ENCODE peak calls at places on chromosomes 4 and X, in five cellular contexts. B, H, I, A and G are unnamed samples.

GRCh38 chr4:7817877-7818675 is 121.6 kb downstream of the AFAP1 start:
- DNase-seq in B (no peak), H (no peak), I (no peak), A (no peak), G (peak; percentile 58)

GRCh38 chrX:7316280-7316679 is 168.3 kb upstream of the PUDP start:
- DNase-seq in B (no peak), H (no peak), I (no peak), A (no peak), G (no peak)

GRCh38 chr4:121061215-121061614 is 11.1 kb downstream of the NDNF start:
- DNase-seq in B (no peak), H (no peak), I (no peak), A (no peak), G (no peak)

GRCh38 chr4:99679204-99679603 is 21.6 kb upstream of the C4orf54 start:
- DNase-seq in B (no peak), H (no peak), I (no peak), A (no peak), G (no peak)

GRCh38 chr4:24578364-24578763 is 6.0 kb downstream of the DHX15 start:
- DNase-seq in B (no peak), H (no peak), I (no peak), A (no peak), G (no peak)

GRCh38 chr4:145545538-145546224 is 64.0 kb downstream of the SMAD1 start:
- DNase-seq in B (peak; percentile 55), H (no peak), I (no peak), A (no peak), G (peak; percentile 98)

GRCh38 chr4:90357117-90357710 is 230.0 kb downstream of the CCSER1 start:
- DNase-seq in B (peak; percentile 71), H (no peak), I (peak; percentile 45), A (no peak), G (peak; percentile 77)

GRCh38 chr4:147056951-147057630 is 111.4 kb upstream of the TTC29 start:
- DNase-seq in B (no peak), H (no peak), I (no peak), A (no peak), G (peak; percentile 14)

GRCh38 chr4:37722000-37722638 is 35.9 kb upstream of the RELL1 start:
- DNase-seq in B (no peak), H (no peak), I (no peak), A (no peak), G (no peak)

GRCh38 chrX:44428989-44429627 is 85.6 kb upstream of the EFHC2 start:
- DNase-seq in B (peak; percentile 71), H (no peak), I (peak; percentile 74), A (no peak), G (no peak)

GRCh38 chr4:56861365-56861764 is 39.9 kb upstream of the SPINK2 start:
- DNase-seq in B (no peak), H (no peak), I (no peak), A (no peak), G (peak; percentile 8)

GRCh38 chrX:112840382-112841113 is at the start of gene AMOT:
- DNase-seq in B (peak; percentile 43), H (peak; percentile 70), I (peak; percentile 1), A (peak; percentile 75), G (peak; percentile 60)

GRCh38 chr4:186144596-186145569 is 40.4 kb downstream of the FAM149A start:
- DNase-seq in B (peak; percentile 26), H (no peak), I (no peak), A (peak; percentile 82), G (peak; percentile 43)

GRCh38 chrX:52979993-52980392 is 21.7 kb upstream of the FAM156A start:
- DNase-seq in B (no peak), H (no peak), I (peak; percentile 88), A (no peak), G (no peak)

GRCh38 chr4:20364969-20365368 is 113.3 kb downstream of the SLIT2 start:
- DNase-seq in B (no peak), H (no peak), I (no peak), A (no peak), G (no peak)

GRCh38 chrX:140572724-140573123 is 67.9 kb upstream of the SOX3 start:
- DNase-seq in B (peak; percentile 51), H (peak; percentile 4), I (peak; percentile 7), A (peak; percentile 44), G (peak; percentile 34)

GRCh38 chr4:26319467-26320158 is 1.2 kb upstream of the RBPJ start:
- DNase-seq in B (peak; percentile 99), H (peak; percentile 81), I (peak; percentile 98), A (peak; percentile 97), G (peak; percentile 100)

GRCh38 chrX:38638952-38639529 is 77.7 kb downstream of the TSPAN7 start:
- DNase-seq in B (no peak), H (peak; percentile 11), I (peak; percentile 28), A (no peak), G (no peak)

GRCh38 chrX:274904-275475 is 6.2 kb upstream of the PLCXD1 start:
- DNase-seq in B (no peak), H (no peak), I (peak; percentile 67), A (peak; percentile 71), G (no peak)

GRCh38 chrX:75155830-75156525 is at the start of gene ABCB7:
- DNase-seq in B (peak; percentile 79), H (peak; percentile 22), I (peak; percentile 65), A (peak; percentile 62), G (peak; percentile 67)

GRCh38 chr4:149264093-149264733 is 551.4 kb downstream of the IQCM start:
- DNase-seq in B (peak; percentile 55), H (peak; percentile 18), I (peak; percentile 50), A (peak; percentile 48), G (peak; percentile 74)

GRCh38 chr4:151530783-151531182 is 121.8 kb downstream of the FHIP1A start:
- DNase-seq in B (peak; percentile 4), H (no peak), I (no peak), A (no peak), G (no peak)

GRCh38 chrX:9873952-9874351 is 87.7 kb downstream of the SHROOM2 start:
- DNase-seq in B (peak; percentile 58), H (peak; percentile 43), I (peak; percentile 24), A (peak; percentile 50), G (peak; percentile 49)

GRCh38 chrX:124217289-124218251 is 114.9 kb upstream of the TEX13D start:
- DNase-seq in B (no peak), H (no peak), I (peak; percentile 66), A (no peak), G (no peak)

GRCh38 chr4:16757080-16757521 is 141.3 kb downstream of the LDB2 start:
- DNase-seq in B (no peak), H (no peak), I (no peak), A (no peak), G (peak; percentile 55)

GRCh38 chrX:105191878-105192277 is 28.6 kb downstream of the TEX13A start:
- DNase-seq in B (peak; percentile 10), H (no peak), I (no peak), A (peak; percentile 46), G (no peak)

GRCh38 chr4:8648816-8649630 is 56.5 kb downstream of the CPZ start:
- DNase-seq in B (no peak), H (no peak), I (no peak), A (peak; percentile 43), G (no peak)

GRCh38 chrX:48794993-48795501 is 6.8 kb upstream of the HDAC6 start:
- DNase-seq in B (peak; percentile 38), H (peak; percentile 28), I (no peak), A (no peak), G (peak; percentile 47)

GRCh38 chr4:138188406-138189084 is 53.6 kb downstream of the SLC7A11 start:
- DNase-seq in B (no peak), H (no peak), I (no peak), A (no peak), G (peak; percentile 39)

GRCh38 chr4:183014361-183015084 is 84.5 kb upstream of the WWC2 start:
- DNase-seq in B (no peak), H (no peak), I (no peak), A (no peak), G (no peak)
- TF ChIP-seq MAFK in B (no peak), H (no peak), I (no peak), A (no peak), G (no peak)

GRCh38 chr4:1196421-1197183 is 24.2 kb upstream of the SPON2 start:
- DNase-seq in B (no peak), H (no peak), I (no peak), A (no peak), G (no peak)
- TF ChIP-seq MAFK in B (no peak), H (no peak), I (no peak), A (no peak), G (no peak)

GRCh38 chrX:1313788-1314187 is 22.8 kb upstream of the IL3RA start:
- DNase-seq in B (no peak), H (no peak), I (no peak), A (no peak), G (no peak)

GRCh38 chrX:1305411-1305810 is 31.2 kb upstream of the IL3RA start:
- DNase-seq in B (no peak), H (no peak), I (no peak), A (no peak), G (no peak)

GRCh38 chrX:1307626-1308340 is 28.8 kb upstream of the IL3RA start:
- DNase-seq in B (no peak), H (no peak), I (no peak), A (no peak), G (no peak)

GRCh38 chrX:1306909-1307625 is 29.5 kb upstream of the IL3RA start:
- DNase-seq in B (no peak), H (no peak), I (no peak), A (no peak), G (no peak)

GRCh38 chrX:1308476-1308875 is 28.1 kb upstream of the IL3RA start:
- DNase-seq in B (no peak), H (no peak), I (no peak), A (no peak), G (no peak)
- TF ChIP-seq MAFK in B (no peak), H (no peak), I (no peak), A (no peak), G (no peak)

GRCh38 chr4:66433706-66434105 is 763.4 kb upstream of the EPHA5 start:
- DNase-seq in B (no peak), H (no peak), I (no peak), A (no peak), G (no peak)

DNA sequence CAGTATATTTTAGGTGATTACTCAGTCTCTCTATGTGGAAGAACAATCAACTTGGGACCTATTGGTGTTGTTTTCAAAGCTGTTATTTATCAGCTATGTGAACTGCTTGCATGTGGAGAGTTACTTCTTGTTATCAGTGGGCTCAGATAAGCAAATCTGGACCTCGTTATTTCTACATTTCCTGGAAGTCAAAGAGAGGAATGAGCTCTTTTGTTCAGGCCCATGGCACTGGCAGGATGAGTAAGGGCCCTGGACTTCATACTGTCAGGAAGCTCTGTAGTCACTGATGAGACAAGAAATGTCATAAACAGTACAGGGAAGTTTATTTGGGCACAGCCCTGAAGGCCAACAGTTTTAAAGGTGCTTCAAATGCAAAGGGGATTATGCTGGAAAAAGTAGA is 760.6 kb upstream of the EPHA5 start:
- DNase-seq in B (no peak), H (no peak), I (no peak), A (no peak), G (peak; percentile 17)
- TF ChIP-seq MAFK in B (no peak), H (no peak), I (no peak), A (no peak), G (no peak)

GRCh38 chr4:85688055-85688740 is 213.2 kb downstream of the ARHGAP24 start:
- DNase-seq in B (no peak), H (no peak), I (no peak), A (no peak), G (no peak)

GRCh38 chr4:85682391-85682790 is 207.4 kb downstream of the ARHGAP24 start:
- DNase-seq in B (no peak), H (no peak), I (no peak), A (no peak), G (no peak)

GRCh38 chr4:85686398-85686797 is 211.4 kb downstream of the ARHGAP24 start:
- DNase-seq in B (no peak), H (no peak), I (no peak), A (no peak), G (no peak)

GRCh38 chr4:85681194-85681803 is 206.3 kb downstream of the ARHGAP24 start:
- DNase-seq in B (no peak), H (no peak), I (no peak), A (no peak), G (peak; percentile 49)

GRCh38 chr4:85684676-85685075 is 209.7 kb downstream of the ARHGAP24 start:
- DNase-seq in B (no peak), H (no peak), I (no peak), A (no peak), G (no peak)
- TF ChIP-seq MAFK in B (no peak), H (no peak), I (no peak), A (no peak), G (no peak)